ENCODE peak calls at places on chromosomes 13 and 19, in five cellular contexts. Q, B, P, Z and T are unnamed samples.

GRCh38 chr19:18428173-18428836 is 9.1 kb downstream of the SSBP4 start:
- DNase-seq in B (no peak), Q (no peak), Z (no peak), P (no peak), T (no peak)

GRCh38 chr19:18418034-18418724 is 1.0 kb upstream of the SSBP4 start:
- DNase-seq in Q (peak), B (no peak), P (peak), Z (no peak), T (no peak)

GRCh38 chr19:3516675-3517207 is 10.6 kb downstream of the FZR1 start:
- DNase-seq in B (no peak), Q (no peak), P (peak), Z (peak), T (no peak)

GRCh38 chr13:20127563-20128458 is 33.0 kb downstream of the GJA3 start:
- DNase-seq in B (no peak), Z (peak), Q (peak), P (peak), T (peak)

GRCh38 chr13:106400282-106400681 is 135.2 kb downstream of the EFNB2 start:
- DNase-seq in P (no peak), B (no peak), Z (no peak), Q (no peak), T (no peak)

GRCh38 chr19:2186071-2186846 is 22.5 kb downstream of the DOT1L start:
- DNase-seq in B (peak), Q (peak), P (peak), Z (no peak), T (peak)

GRCh38 chr13:60572003-60572792 is 175.2 kb downstream of the TDRD3 start:
- DNase-seq in Z (no peak), P (no peak), Q (no peak), B (peak), T (peak)

GRCh38 chr19:14672043-14672872 is 2.4 kb downstream of the ADGRE3 start:
- DNase-seq in Z (no peak), B (no peak), Q (peak), P (no peak), T (no peak)

GRCh38 chr13:87877477-87877876 is 206.3 kb downstream of the SLITRK5 start:
- DNase-seq in P (no peak), Z (no peak), Q (no peak), B (no peak), T (no peak)

GRCh38 chr19:18274776-18275356 is 614 bp upstream of the IQCN start:
- DNase-seq in P (peak), Q (peak), B (no peak), Z (peak), T (peak)

GRCh38 chr19:54017266-54017665 is 25.8 kb downstream of the CACNG6 start:
- DNase-seq in B (no peak), P (no peak), Z (peak), Q (no peak), T (peak)

GRCh38 chr19:38869160-38869835 is 8.8 kb downstream of the RINL start:
- DNase-seq in Z (no peak), Q (no peak), B (no peak), P (no peak), T (peak)

GRCh38 chr13:52599037-52599852 is 43.0 kb upstream of the HNRNPA1L2 start:
- DNase-seq in Z (no peak), P (no peak), B (no peak), Q (no peak), T (peak)
- H3K4me3 ChIP-seq in Z (no peak), P (peak), B (peak), Q (peak), T (peak)

GRCh38 chr13:24745516-24745860 is 18.5 kb upstream of the RNF17 start:
- DNase-seq in Z (no peak), P (no peak), B (no peak), Q (no peak), T (no peak)

GRCh38 chr13:24744247-24744646 is 19.7 kb upstream of the RNF17 start:
- DNase-seq in Q (no peak), Z (no peak), B (no peak), P (no peak), T (no peak)

GRCh38 chr13:24747248-24748151 is 16.5 kb upstream of the RNF17 start:
- DNase-seq in B (no peak), Z (no peak), P (no peak), Q (no peak), T (peak)

GRCh38 chr13:24745861-24746617 is 17.9 kb upstream of the RNF17 start:
- DNase-seq in Z (no peak), P (no peak), Q (no peak), B (no peak), T (no peak)

DNA sequence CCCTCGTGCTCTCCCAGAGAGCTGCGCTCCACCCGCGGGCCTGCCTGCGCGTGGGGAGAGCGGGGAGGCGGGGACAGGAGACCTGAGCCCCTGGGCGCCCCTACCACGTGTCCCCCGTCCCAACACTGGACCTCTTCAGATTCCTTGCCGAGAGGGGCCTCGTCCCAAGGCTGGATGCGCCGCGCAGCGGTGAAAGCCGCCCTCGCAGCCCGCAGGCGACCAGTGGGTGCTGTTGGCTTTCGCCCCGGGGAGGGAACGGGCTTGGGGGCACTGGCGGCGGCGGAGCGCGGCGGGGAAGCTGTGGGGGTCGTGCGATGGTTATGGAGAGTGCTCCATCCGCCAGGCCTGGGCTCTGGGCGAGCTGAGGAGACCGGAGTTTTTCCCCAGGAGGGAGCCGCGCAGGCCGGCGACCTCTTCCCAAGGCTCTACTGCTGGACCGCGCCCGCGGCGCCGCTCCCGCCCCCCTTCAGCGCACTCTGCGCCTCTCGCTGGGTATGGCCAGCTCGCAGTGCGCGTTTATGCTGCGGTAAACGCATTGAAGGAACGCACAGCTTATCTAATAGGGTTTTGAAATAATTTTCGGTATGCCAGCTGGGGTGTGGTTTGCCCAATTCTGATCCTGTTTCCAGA is 17.2 kb upstream of the RNF17 start:
- DNase-seq in B (no peak), Z (no peak), Q (no peak), P (no peak), T (no peak)
- H3K4me3 ChIP-seq in B (no peak), Z (no peak), Q (no peak), P (no peak), T (peak)

GRCh38 chr13:74132768-74133656 is 1.2 kb downstream of the KLF12 start:
- DNase-seq in Z (peak), Q (peak), P (peak), B (no peak), T (peak)
- H3K4me3 ChIP-seq in Z (peak), Q (peak), P (peak), B (peak), T (peak)

DNA sequence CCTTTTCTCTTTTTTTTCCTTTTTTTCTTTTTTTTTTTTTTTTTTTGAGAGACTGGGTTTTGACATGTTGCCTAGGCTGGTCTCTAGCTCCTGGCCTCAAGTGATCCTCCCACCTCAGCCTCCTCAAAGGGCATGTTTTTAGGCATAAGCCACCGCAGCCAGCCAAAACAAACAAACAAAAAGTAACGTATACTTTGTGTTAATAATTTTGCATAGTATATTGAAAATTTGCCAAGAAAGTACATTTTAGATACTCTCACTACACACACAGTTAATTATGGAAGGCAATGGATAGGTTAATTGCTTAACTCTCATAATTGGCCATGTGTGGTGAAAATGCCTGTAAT is 1.6 kb upstream of the RAB11B start:
- DNase-seq in Z (no peak), Q (no peak), B (no peak), P (no peak), T (no peak)
- H3K4me3 ChIP-seq in Z (no peak), Q (no peak), B (no peak), P (no peak), T (no peak)

GRCh38 chr13:44117351-44117750 is 237.6 kb downstream of the LACC1 start:
- DNase-seq in Z (peak), Q (no peak), B (no peak), P (no peak), T (peak)
- H3K4me3 ChIP-seq in Z (no peak), Q (no peak), B (no peak), P (no peak), T (no peak)